ENCODE peak calls at places on chromosomes 2 and 18, in eight cellular contexts. S, F, X, J, O, B, G and U are unnamed samples.

GRCh38 chr2:181174880-181175590 is 194.6 kb downstream of the UBE2E3 start:
- DNase-seq in G (no peak), J (no peak), B (no peak), F (no peak), S (no peak), X (peak; percentile 50), O (no peak), U (no peak)

GRCh38 chr2:205197468-205198129 is 484.7 kb upstream of the NRP2 start:
- DNase-seq in S (no peak), B (no peak), O (peak; percentile 20), F (no peak), G (no peak), X (no peak), J (no peak), U (no peak)

GRCh38 chr2:203857656-203858055 is 9.9 kb upstream of the CTLA4 start:
- DNase-seq in J (no peak), S (no peak), X (no peak), F (no peak), B (no peak), G (no peak), O (no peak), U (no peak)

GRCh38 chr2:170509460-170510193 is 205.5 kb upstream of the SP5 start:
- DNase-seq in F (no peak), G (no peak), X (no peak), J (no peak), B (no peak), O (no peak), S (no peak), U (no peak)

GRCh38 chr18:36294031-36294430 is 3.5 kb upstream of the FHOD3 start:
- DNase-seq in F (no peak), O (no peak), J (no peak), X (peak; percentile 65), S (no peak), B (no peak), G (no peak), U (no peak)

GRCh38 chr2:34103437-34103836 is 504.3 kb upstream of the FAM98A start:
- DNase-seq in B (no peak), J (no peak), G (no peak), O (no peak), S (no peak), F (no peak), X (no peak), U (no peak)

GRCh38 chr2:232988444-232988843 is 24.6 kb downstream of the NGEF start:
- DNase-seq in O (no peak), G (no peak), X (peak; percentile 97), S (no peak), B (peak; percentile 89), J (peak; percentile 72), F (peak; percentile 73), U (no peak)

GRCh38 chr2:76640905-76641304 is 881.3 kb downstream of the LRRTM4 start:
- DNase-seq in S (no peak), B (no peak), J (no peak), X (no peak), G (no peak), O (peak; percentile 72), F (no peak), U (no peak)

GRCh38 chr2:1588994-1589611 is 155.2 kb downstream of the PXDN start:
- DNase-seq in F (peak; percentile 80), J (peak; percentile 60), O (no peak), X (peak; percentile 43), S (peak; percentile 34), G (peak; percentile 35), B (peak; percentile 69), U (no peak)

GRCh38 chr2:239960929-239961661 is 64.0 kb downstream of the NDUFA10 start:
- DNase-seq in B (no peak), S (no peak), J (peak; percentile 63), X (no peak), O (no peak), G (no peak), F (no peak), U (peak; percentile 49)

GRCh38 chr18:50709215-50709614 is 110.6 kb downstream of the MRO start:
- DNase-seq in B (peak; percentile 20), J (no peak), G (peak; percentile 49), O (no peak), S (no peak), F (peak; percentile 70), X (no peak), U (no peak)

GRCh38 chr2:62050456-62051045 is 145.1 kb downstream of the COMMD1 start:
- DNase-seq in J (no peak), O (no peak), X (no peak), G (no peak), F (no peak), B (no peak), S (no peak), U (no peak)

GRCh38 chr2:128441341-128442052 is 122.8 kb upstream of the HS6ST1 start:
- DNase-seq in S (no peak), O (no peak), B (no peak), X (no peak), J (peak; percentile 71), G (no peak), F (peak; percentile 45), U (peak; percentile 72)

GRCh38 chr2:107809835-107810234 is 16.9 kb upstream of the RGPD4 start:
- DNase-seq in O (no peak), F (no peak), B (no peak), J (no peak), S (no peak), G (no peak), X (no peak), U (no peak)

GRCh38 chr18:3461704-3462103 is 11.7 kb downstream of the TGIF1 start:
- DNase-seq in X (no peak), S (no peak), B (no peak), J (no peak), O (no peak), F (no peak), G (peak; percentile 39), U (no peak)
- H3K27ac ChIP-seq in X (no peak overlapping the region), S (no peak overlapping the region), B (no peak overlapping the region), J (no peak overlapping the region), O (no peak overlapping the region), F (peak overlapping the region; percentile 43), G (peak overlapping the region; percentile 69), U (no peak overlapping the region)

GRCh38 chr18:70400473-70400872 is 111.6 kb downstream of the SOCS6 start:
- DNase-seq in X (no peak), F (no peak), S (no peak), G (no peak), O (no peak), J (no peak), B (no peak), U (no peak)

GRCh38 chr18:70398076-70398475 is 109.2 kb downstream of the SOCS6 start:
- DNase-seq in F (no peak), O (no peak), J (no peak), B (no peak), X (no peak), S (no peak), G (no peak), U (no peak)

GRCh38 chr18:70394672-70395071 is 105.8 kb downstream of the SOCS6 start:
- DNase-seq in F (no peak), X (no peak), G (no peak), J (no peak), O (no peak), B (no peak), S (no peak), U (no peak)

DNA sequence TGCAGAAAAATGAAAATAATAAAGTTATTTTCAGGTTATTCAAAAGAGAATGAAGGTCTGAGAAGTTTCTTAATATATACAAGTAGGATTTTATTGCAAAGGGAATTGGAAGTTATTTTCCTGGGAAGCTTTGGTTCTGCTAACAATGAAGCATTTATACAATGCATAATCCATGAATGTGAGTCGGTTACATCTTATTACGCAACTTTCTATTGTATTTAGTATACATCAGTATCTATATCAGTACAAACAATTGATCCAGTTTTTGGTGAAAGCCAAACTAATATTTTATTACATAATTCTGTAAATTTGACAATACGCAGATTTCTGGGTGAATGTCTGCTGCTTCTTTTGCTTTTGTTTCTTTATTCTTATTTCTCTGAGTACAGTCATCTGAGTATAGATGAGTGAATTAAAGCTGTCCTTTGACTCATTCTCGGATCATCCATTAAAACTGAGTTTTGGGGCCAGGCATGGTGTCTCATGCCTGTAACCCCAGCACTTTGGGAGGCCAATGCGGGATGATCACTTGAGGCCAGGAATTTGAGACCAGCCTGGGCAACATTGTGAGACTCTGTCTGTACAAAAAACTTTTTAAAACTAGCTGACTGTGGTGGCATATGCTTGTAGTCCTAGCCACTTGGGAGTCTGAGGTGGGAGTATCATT is 108.5 kb downstream of the SOCS6 start:
- DNase-seq in F (no peak), B (no peak), G (no peak), J (no peak), S (no peak), O (no peak), X (peak; percentile 44), U (no peak)
- H3K27ac ChIP-seq in F (no peak overlapping the region), B (no peak overlapping the region), G (no peak overlapping the region), J (no peak overlapping the region), S (no peak overlapping the region), O (no peak overlapping the region), X (no peak overlapping the region), U (no peak overlapping the region)

DNA sequence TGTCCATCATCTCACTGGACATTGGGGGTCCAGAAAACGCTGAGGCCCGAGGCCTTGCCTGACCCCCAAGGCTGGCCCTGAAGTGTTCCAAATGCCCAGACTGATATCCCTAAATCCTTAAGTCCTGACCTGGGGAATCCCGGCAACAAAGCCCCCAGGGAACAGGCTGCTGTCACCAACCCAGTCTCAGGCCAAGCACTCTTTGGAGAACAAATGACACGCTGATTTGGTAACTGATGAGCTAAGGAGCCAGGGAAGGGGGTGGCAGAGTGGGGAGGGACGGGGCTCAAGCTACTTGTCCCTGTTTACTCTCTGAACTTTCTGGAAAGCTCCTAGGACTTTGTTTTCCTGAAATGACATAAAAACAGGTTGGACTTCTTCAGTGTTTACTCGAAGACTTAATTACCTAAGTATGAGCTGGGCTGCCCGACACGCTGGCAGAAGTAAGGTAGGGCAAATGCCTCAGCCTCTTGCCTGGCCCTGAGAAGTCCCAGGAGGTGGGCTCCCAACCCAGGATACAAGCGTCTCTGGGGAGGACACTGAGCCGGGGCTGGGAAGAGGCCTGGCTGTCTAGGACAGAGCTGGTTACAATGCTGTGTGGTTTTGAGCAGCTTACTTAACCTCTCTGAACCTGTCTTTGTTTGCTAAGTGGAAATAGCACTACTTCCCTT is 105.5 kb upstream of the GLI2 start:
- DNase-seq in O (no peak), G (no peak), S (peak; percentile 68), J (no peak), F (no peak), X (no peak), B (no peak), U (peak; percentile 54)
- H3K27ac ChIP-seq in O (no peak overlapping the region), G (no peak overlapping the region), S (peak overlapping the region; percentile 67), J (no peak overlapping the region), F (no peak overlapping the region), X (no peak overlapping the region), B (no peak overlapping the region), U (no peak overlapping the region)

DNA sequence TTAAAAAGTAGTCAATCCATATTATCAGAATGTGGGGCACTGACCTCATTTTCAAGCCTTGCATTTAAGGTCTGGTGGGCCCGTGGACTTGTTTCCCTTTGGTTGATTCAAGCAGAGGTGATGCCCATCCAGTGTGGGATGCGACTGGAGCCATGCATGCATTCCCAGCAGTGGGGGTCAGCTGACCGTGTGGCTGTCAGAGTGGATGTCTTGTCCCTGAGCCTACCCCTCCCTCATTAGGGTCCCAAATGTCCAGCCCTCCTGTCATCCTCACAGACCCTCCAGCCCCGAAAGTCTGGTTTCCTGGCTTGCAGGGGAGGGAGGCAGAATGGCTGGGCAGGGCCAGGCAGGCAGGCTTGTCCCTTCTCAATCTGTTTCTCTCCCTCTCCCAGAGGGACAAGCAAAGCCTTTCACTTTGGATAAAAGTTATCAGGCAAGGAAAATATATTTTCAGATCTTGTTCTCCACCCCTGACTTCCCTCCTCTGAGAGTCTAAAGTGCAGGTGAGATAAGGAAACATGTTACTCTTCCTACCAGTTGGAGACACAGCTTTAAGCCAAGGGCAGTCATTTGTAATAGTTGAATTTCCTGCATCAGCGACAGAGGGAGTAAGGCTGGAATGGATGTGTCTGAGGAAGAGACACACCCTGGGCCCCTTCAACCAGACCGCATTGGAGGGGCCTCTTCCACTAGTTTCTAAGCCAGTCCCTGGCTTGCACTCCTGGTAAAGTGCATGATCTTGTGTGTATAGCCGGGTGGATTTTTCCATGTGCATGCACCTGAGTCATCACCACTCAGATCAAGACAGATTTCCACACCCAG is 67.1 kb upstream of the SH3RF3 start:
- DNase-seq in J (no peak), G (no peak), X (no peak), O (no peak), B (no peak), S (no peak), F (no peak), U (no peak)
- H3K27ac ChIP-seq in J (no peak overlapping the region), G (no peak overlapping the region), X (no peak overlapping the region), O (no peak overlapping the region), B (no peak overlapping the region), S (no peak overlapping the region), F (no peak overlapping the region), U (no peak overlapping the region)